ENCODE peak calls at places on chromosomes 11 and 22, in six cellular contexts. One of them, this sample, is unnamed.

GRCh38 chr11:76400967-76401366 is 19.8 kb downstream of the GVQW3 start:
- DNase-seq in GM06990: no peak
- DNase-seq in AG20443: no peak
- DNase-seq in central memory CD4-positive, alpha-beta T cell: no peak
- DNase-seq in GDM1: no peak
- DNase-seq in SJSA1: no peak
- DNase-seq in this sample: no peak

GRCh38 chr11:122342089-122342749 is 226.2 kb upstream of the BLID start:
- DNase-seq in GM06990: no peak
- DNase-seq in AG20443: no peak
- DNase-seq in central memory CD4-positive, alpha-beta T cell: no peak
- DNase-seq in GDM1: no peak
- DNase-seq in SJSA1: no peak
- DNase-seq in this sample: no peak

GRCh38 chr22:45968003-45968650 is 8.8 kb downstream of the WNT7B start:
- DNase-seq in GM06990: no peak
- DNase-seq in AG20443: no peak
- DNase-seq in central memory CD4-positive, alpha-beta T cell: no peak
- DNase-seq in GDM1: no peak
- DNase-seq in SJSA1: no peak
- DNase-seq in this sample: peak

GRCh38 chr11:86064236-86064803 is 4.6 kb downstream of the PICALM start:
- DNase-seq in GM06990: no peak
- DNase-seq in AG20443: no peak
- DNase-seq in central memory CD4-positive, alpha-beta T cell: no peak
- DNase-seq in GDM1: no peak
- DNase-seq in SJSA1: no peak
- DNase-seq in this sample: peak

GRCh38 chr11:34002420-34002819 is 49.1 kb upstream of the CAPRIN1 start:
- DNase-seq in GM06990: no peak
- DNase-seq in AG20443: no peak
- DNase-seq in central memory CD4-positive, alpha-beta T cell: no peak
- DNase-seq in GDM1: no peak
- DNase-seq in SJSA1: no peak
- DNase-seq in this sample: no peak

GRCh38 chr11:128407962-128408361 is 179.4 kb downstream of the ETS1 start:
- DNase-seq in GM06990: no peak
- DNase-seq in AG20443: peak
- DNase-seq in central memory CD4-positive, alpha-beta T cell: no peak
- DNase-seq in GDM1: no peak
- DNase-seq in SJSA1: peak
- DNase-seq in this sample: peak

GRCh38 chr22:44202261-44202789 is 21.6 kb downstream of the PARVG start:
- DNase-seq in GM06990: no peak
- DNase-seq in AG20443: peak
- DNase-seq in central memory CD4-positive, alpha-beta T cell: no peak
- DNase-seq in GDM1: no peak
- DNase-seq in SJSA1: peak
- DNase-seq in this sample: peak

GRCh38 chr22:17982572-17983141 is 41.7 kb downstream of the MICAL3 start:
- DNase-seq in GM06990: no peak
- DNase-seq in AG20443: no peak
- DNase-seq in central memory CD4-positive, alpha-beta T cell: no peak
- DNase-seq in GDM1: no peak
- DNase-seq in SJSA1: no peak
- DNase-seq in this sample: no peak

GRCh38 chr11:208177-208916 is 839 bp downstream of the RIC8A start:
- DNase-seq in GM06990: peak
- DNase-seq in AG20443: peak
- DNase-seq in central memory CD4-positive, alpha-beta T cell: peak
- DNase-seq in GDM1: peak
- DNase-seq in SJSA1: peak
- DNase-seq in this sample: peak

GRCh38 chr22:40429481-40429880 is 59.1 kb downstream of the SGSM3 start:
- DNase-seq in GM06990: no peak
- DNase-seq in AG20443: no peak
- DNase-seq in central memory CD4-positive, alpha-beta T cell: no peak
- DNase-seq in GDM1: no peak
- DNase-seq in SJSA1: no peak
- DNase-seq in this sample: no peak

GRCh38 chr11:123509737-123510578 is 79.9 kb downstream of the GRAMD1B start:
- DNase-seq in GM06990: no peak
- DNase-seq in AG20443: peak
- DNase-seq in central memory CD4-positive, alpha-beta T cell: no peak
- DNase-seq in GDM1: no peak
- DNase-seq in SJSA1: no peak
- DNase-seq in this sample: peak

GRCh38 chr11:65429069-65429681 is 6.6 kb downstream of the NEAT1 start:
- DNase-seq in GM06990: peak
- DNase-seq in AG20443: no peak
- DNase-seq in central memory CD4-positive, alpha-beta T cell: no peak
- DNase-seq in GDM1: no peak
- DNase-seq in SJSA1: peak
- DNase-seq in this sample: peak